ENCODE peak calls at places on chromosomes 4 and X, in ten cellular contexts. X is WERI-Rb-1; K is GM12878; J is heart left ventricle; C is transverse colon; E is CD4-positive, alpha-beta T cell; P is RWPE2; L is CD4-positive, alpha-beta memory T cell; V is A673; D is thoracic aorta. F is an unnamed sample.

GRCh38 chrX:79138658-79139241 is 5.7 kb upstream of the GPR174 start:
- DNase-seq in X (no peak), K (peak; percentile 79), J (no peak), C (peak; percentile 30), E (no peak), P (no peak), L (no peak), V (no peak), D (no peak), F (no peak)

GRCh38 chr4:154743683-154744340 is at the start of gene LRAT:
- DNase-seq in X (peak; percentile 87), K (no peak), J (no peak), C (peak; percentile 72), E (peak; percentile 10), P (peak; percentile 73), L (peak; percentile 9), V (peak; percentile 81), D (no peak), F (no peak)

GRCh38 chrX:139692908-139693307 is 15.1 kb downstream of the MCF2 start:
- DNase-seq in X (no peak), K (no peak), J (no peak), C (no peak), E (no peak), P (no peak), L (no peak), V (no peak), D (no peak), F (no peak)

GRCh38 chr4:26713563-26714145 is 129.8 kb downstream of the TBC1D19 start:
- DNase-seq in X (no peak), K (no peak), J (no peak), C (no peak), E (no peak), P (no peak), L (no peak), V (no peak), D (no peak), F (no peak)

GRCh38 chr4:66639361-66639760 is 905.9 kb downstream of the CENPC start:
- DNase-seq in X (no peak), K (no peak), J (no peak), C (no peak), E (no peak), P (no peak), L (no peak), V (peak; percentile 33), D (no peak), F (no peak)

GRCh38 chr4:7398104-7398423 is 36.7 kb downstream of the PSAPL1 start:
- DNase-seq in X (peak; percentile 66), K (no peak), J (peak; percentile 74), C (peak; percentile 18), E (no peak), P (peak; percentile 83), L (no peak), V (peak; percentile 32), D (no peak), F (no peak)

GRCh38 chrX:70452143-70452733 is 7.6 kb downstream of the DLG3 start:
- DNase-seq in X (peak; percentile 62), K (no peak), J (peak; percentile 68), C (peak; percentile 68), E (peak; percentile 48), P (no peak), L (peak; percentile 44), V (peak; percentile 57), D (no peak), F (no peak)

GRCh38 chrX:130125090-130125489 is 14.8 kb upstream of the ELF4 start:
- DNase-seq in X (no peak), K (no peak), J (peak; percentile 63), C (peak; percentile 22), E (no peak), P (no peak), L (no peak), V (no peak), D (peak; percentile 50), F (no peak)

GRCh38 chr4:112514449-112515277 is 1.3 kb downstream of the NEUROG2 start:
- DNase-seq in X (peak; percentile 42), K (no peak), J (peak; percentile 60), C (no peak), E (no peak), P (no peak), L (no peak), V (peak; percentile 42), D (no peak), F (no peak)

GRCh38 chrX:120308558-120308957 is 2.7 kb downstream of the TMEM255A start:
- DNase-seq in X (peak; percentile 34), K (no peak), J (no peak), C (no peak), E (no peak), P (no peak), L (no peak), V (no peak), D (no peak), F (no peak)

GRCh38 chrX:48919360-48919821 is 567 bp upstream of the PIM2 start:
- DNase-seq in X (peak; percentile 22), K (no peak), J (no peak), C (no peak), E (peak; percentile 58), P (no peak), L (no peak), V (no peak), D (no peak), F (no peak)

GRCh38 chr4:135186002-135186401 is 984.4 kb upstream of the PABPC4L start:
- DNase-seq in X (no peak), K (no peak), J (no peak), C (no peak), E (no peak), P (no peak), L (no peak), V (no peak), D (no peak), F (no peak)

GRCh38 chr4:41297832-41298231 is 41.1 kb downstream of the UCHL1 start:
- DNase-seq in X (no peak), K (no peak), J (no peak), C (no peak), E (no peak), P (no peak), L (no peak), V (no peak), D (no peak), F (no peak)

GRCh38 chrX:54494166-54494969 is 1.7 kb downstream of the FGD1 start:
- DNase-seq in X (no peak), K (no peak), J (no peak), C (no peak), E (no peak), P (no peak), L (no peak), V (no peak), D (no peak), F (no peak)

DNA sequence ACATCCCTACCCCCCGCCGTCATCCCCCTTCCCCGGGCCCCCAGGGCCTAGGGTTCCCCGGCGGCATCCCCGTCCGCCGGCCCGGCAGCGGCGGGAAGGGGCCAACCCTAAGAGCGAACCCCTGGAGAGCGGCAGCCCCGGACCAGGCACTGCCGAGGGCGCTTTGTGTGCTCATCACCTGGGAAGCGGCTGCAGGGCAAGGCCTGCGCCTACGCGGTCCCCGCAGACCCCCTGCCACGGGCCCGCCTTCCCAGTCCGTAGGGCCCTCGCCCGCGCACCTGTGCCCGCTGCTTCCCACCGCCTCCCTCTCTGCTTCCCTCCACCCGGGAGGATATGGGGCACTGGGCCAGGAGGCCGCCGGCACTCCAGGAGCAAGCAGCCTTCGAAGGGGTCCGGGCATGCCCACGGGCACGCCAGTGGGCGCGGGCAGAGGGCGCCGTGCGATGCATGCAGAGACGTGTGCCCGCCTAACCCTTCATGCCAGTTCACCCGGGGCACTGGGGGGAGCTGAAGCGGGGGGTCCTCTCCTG is 2.6 kb downstream of the FLNA start:
- DNase-seq in X (no peak), K (no peak), J (no peak), C (no peak), E (no peak), P (no peak), L (no peak), V (no peak), D (no peak), F (no peak)
- H3K9me3 ChIP-seq in X (no peaks in the 10 kb centered on the region), K (no peaks in the 10 kb centered on the region), J (no peaks in the 10 kb centered on the region), C (no peaks in the 10 kb centered on the region), E (no peaks in the 10 kb centered on the region), P (no peaks in the 10 kb centered on the region), L (no peaks in the 10 kb centered on the region), V (no peaks in the 10 kb centered on the region), D (no peaks in the 10 kb centered on the region), F (no peaks in the 10 kb centered on the region)

GRCh38 chrX:82161195-82161594 is 959.3 kb downstream of the SH3BGRL start:
- DNase-seq in X (no peak), K (no peak), J (no peak), C (no peak), E (no peak), P (no peak), L (no peak), V (no peak), D (no peak), F (no peak)
- H3K9me3 ChIP-seq in X (no peaks in the 10 kb centered on the region), K (no peaks in the 10 kb centered on the region), J (no peaks in the 10 kb centered on the region), C (no peaks in the 10 kb centered on the region), E (no peaks in the 10 kb centered on the region), P (no peaks in the 10 kb centered on the region), L (no peaks in the 10 kb centered on the region), V (peaks cover 11% of the 10 kb centered on the region), D (no peaks in the 10 kb centered on the region), F (no peaks in the 10 kb centered on the region)

GRCh38 chr4:8904666-8905065 is 33.0 kb upstream of the HMX1 start:
- DNase-seq in X (peak; percentile 2), K (no peak), J (no peak), C (no peak), E (no peak), P (peak; percentile 12), L (no peak), V (no peak), D (no peak), F (no peak)
- H3K9me3 ChIP-seq in X (peaks cover 24% of the 10 kb centered on the region), K (peaks cover 6% of the 10 kb centered on the region), J (peaks cover 22% of the 10 kb centered on the region), C (peaks cover 11% of the 10 kb centered on the region), E (peaks cover 10% of the 10 kb centered on the region), P (peaks cover 4% of the 10 kb centered on the region), L (no peaks in the 10 kb centered on the region), V (peaks cover 18% of the 10 kb centered on the region), D (peaks cover 15% of the 10 kb centered on the region), F (no peaks in the 10 kb centered on the region)

GRCh38 chr4:94877973-94878372 is 120.2 kb downstream of the BMPR1B start:
- DNase-seq in X (no peak), K (no peak), J (no peak), C (no peak), E (no peak), P (no peak), L (no peak), V (no peak), D (no peak), F (no peak)
- H3K9me3 ChIP-seq in X (no peaks in the 10 kb centered on the region), K (no peaks in the 10 kb centered on the region), J (no peaks in the 10 kb centered on the region), C (no peaks in the 10 kb centered on the region), E (no peaks in the 10 kb centered on the region), P (no peaks in the 10 kb centered on the region), L (no peaks in the 10 kb centered on the region), V (no peaks in the 10 kb centered on the region), D (no peaks in the 10 kb centered on the region), F (no peaks in the 10 kb centered on the region)

DNA sequence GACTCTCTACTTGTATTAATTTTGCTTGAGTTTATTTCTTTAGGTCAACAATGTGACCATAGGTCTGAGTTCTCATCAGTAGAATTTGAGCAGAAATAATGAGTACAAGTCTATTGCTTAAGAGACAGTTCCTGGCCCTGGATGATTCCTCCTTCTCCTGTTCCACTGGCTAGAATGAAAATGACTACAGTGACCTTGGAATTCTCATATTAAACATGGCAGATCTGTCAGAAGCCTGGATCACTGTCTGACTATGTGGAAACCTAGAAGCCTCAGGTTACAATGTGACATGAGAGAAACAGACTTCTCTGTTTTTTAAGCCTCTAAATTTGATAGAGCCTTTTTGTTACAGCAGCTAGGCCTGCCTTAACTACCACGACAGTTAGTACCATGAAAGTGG is 82.9 kb upstream of the MED14 start:
- DNase-seq in X (no peak), K (no peak), J (no peak), C (no peak), E (no peak), P (no peak), L (no peak), V (no peak), D (no peak), F (no peak)
- H3K9me3 ChIP-seq in X (peaks cover 3% of the 10 kb centered on the region), K (no peaks in the 10 kb centered on the region), J (peaks cover 6% of the 10 kb centered on the region), C (no peaks in the 10 kb centered on the region), E (no peaks in the 10 kb centered on the region), P (no peaks in the 10 kb centered on the region), L (no peaks in the 10 kb centered on the region), V (no peaks in the 10 kb centered on the region), D (no peaks in the 10 kb centered on the region), F (no peaks in the 10 kb centered on the region)